ENCODE peak calls at places on chromosomes 6 and 20, in ten cellular contexts. C is pancreas; A is CD4-positive, CD25-positive, alpha-beta regulatory T cell; N is right atrium auricular region; U is CD8-positive, alpha-beta memory T cell; E is A673; T is lung; Q is stomach; B is lower lobe of right lung; I is upper lobe of right lung. G is an unnamed sample.

GRCh38 chr6:33834401-33835392 is 30.9 kb upstream of the MLN start:
- DNase-seq in E (no peak), I (no peak), Q (no peak), B (no peak), N (no peak), A (no peak), T (no peak), U (no peak), C (peak; percentile 42), G (no peak)

GRCh38 chr6:158206740-158207451 is 38.7 kb downstream of the GTF2H5 start:
- DNase-seq in N (no peak), U (no peak), T (no peak), A (no peak), I (no peak), C (no peak), Q (no peak), B (no peak), E (no peak), G (no peak)

GRCh38 chr20:63831696-63832686 is 927 bp upstream of the ZBTB46 start:
- DNase-seq in E (no peak), U (no peak), I (peak; percentile 76), Q (peak; percentile 51), C (peak; percentile 82), T (no peak), B (no peak), A (no peak), N (no peak), G (peak; percentile 64)

GRCh38 chr20:63979549-63980316 is at the start of gene SAMD10:
- DNase-seq in E (peak; percentile 87), I (peak; percentile 83), C (peak; percentile 88), A (peak; percentile 64), B (no peak), T (peak; percentile 53), U (peak; percentile 79), Q (peak; percentile 56), N (no peak), G (no peak)

GRCh38 chr6:14921170-14921569 is 324.7 kb upstream of the JARID2 start:
- DNase-seq in C (no peak), Q (peak; percentile 34), T (peak; percentile 38), E (no peak), U (no peak), B (peak; percentile 84), A (no peak), I (peak; percentile 81), N (peak; percentile 83), G (peak; percentile 69)

GRCh38 chr6:41247288-41247865 is 19.2 kb downstream of the TREML4 start:
- DNase-seq in I (no peak), U (no peak), N (no peak), T (no peak), E (no peak), Q (no peak), A (no peak), C (no peak), B (no peak), G (no peak)

GRCh38 chr6:1327630-1328029 is 15.7 kb downstream of the FOXQ1 start:
- DNase-seq in T (no peak), E (no peak), A (no peak), I (no peak), N (no peak), B (no peak), U (no peak), Q (no peak), C (no peak), G (no peak)

GRCh38 chr6:15519681-15520080 is 143.1 kb downstream of the DTNBP1 start:
- DNase-seq in A (no peak), B (no peak), C (no peak), I (peak; percentile 51), U (no peak), Q (no peak), E (no peak), N (no peak), T (no peak), G (no peak)

GRCh38 chr20:11140359-11140758 is 466.6 kb upstream of the JAG1 start:
- DNase-seq in E (no peak), C (no peak), B (no peak), I (no peak), Q (no peak), N (no peak), A (no peak), U (no peak), T (no peak), G (no peak)

GRCh38 chr6:2891768-2892170 is 11.3 kb downstream of the SERPINB9 start:
- DNase-seq in N (no peak), A (peak; percentile 78), E (no peak), B (no peak), C (no peak), Q (peak; percentile 46), I (no peak), U (peak; percentile 79), T (no peak), G (no peak)

GRCh38 chr6:123803456-123803861 is 206 bp upstream of the NKAIN2 start:
- DNase-seq in C (no peak), A (no peak), U (no peak), T (no peak), I (no peak), E (no peak), N (no peak), Q (no peak), B (no peak), G (no peak)

GRCh38 chr6:80289727-80290126 is 183.3 kb downstream of the BCKDHB start:
- DNase-seq in A (no peak), T (no peak), Q (no peak), C (peak; percentile 19), E (no peak), I (no peak), B (no peak), U (no peak), N (no peak), G (no peak)

GRCh38 chr6:13528232-13528631 is 40.8 kb upstream of the GFOD1 start:
- DNase-seq in Q (no peak), A (no peak), B (no peak), I (no peak), E (no peak), U (no peak), C (no peak), T (no peak), N (no peak), G (no peak)

GRCh38 chr20:31841928-31842327 is 3.5 kb downstream of the FOXS1 start:
- DNase-seq in A (no peak), Q (no peak), N (peak; percentile 72), U (no peak), T (no peak), I (no peak), C (peak; percentile 52), B (no peak), E (no peak), G (no peak)

GRCh38 chr20:33092361-33092760 is 12.9 kb downstream of the BPIFB4 start:
- DNase-seq in I (no peak), N (no peak), E (no peak), T (no peak), A (no peak), C (no peak), Q (no peak), U (no peak), B (no peak), G (no peak)

GRCh38 chr6:122701666-122702065 is 77.8 kb upstream of the FABP7 start:
- DNase-seq in Q (no peak), N (no peak), A (no peak), C (no peak), I (no peak), T (no peak), U (no peak), B (no peak), E (no peak), G (no peak)

GRCh38 chr6:122696853-122697252 is 82.7 kb upstream of the FABP7 start:
- DNase-seq in U (no peak), A (no peak), Q (no peak), B (no peak), N (no peak), T (no peak), E (no peak), C (no peak), I (no peak), G (no peak)

GRCh38 chr6:122697458-122697857 is 82.1 kb upstream of the FABP7 start:
- DNase-seq in A (no peak), C (no peak), B (no peak), E (no peak), Q (no peak), I (no peak), N (no peak), U (no peak), T (no peak), G (no peak)

GRCh38 chr6:122704086-122704485 is 75.4 kb upstream of the FABP7 start:
- DNase-seq in B (no peak), E (no peak), Q (no peak), C (no peak), N (no peak), U (no peak), T (no peak), I (no peak), A (no peak), G (no peak)

GRCh38 chr6:122702846-122703245 is 76.7 kb upstream of the FABP7 start:
- DNase-seq in N (no peak), C (no peak), T (no peak), I (no peak), Q (no peak), U (no peak), E (no peak), B (no peak), A (no peak), G (no peak)
- H3K27me3 ChIP-seq in N (no peaks in the 10 kb centered on the region), C (no peaks in the 10 kb centered on the region), T (no peaks in the 10 kb centered on the region), I (no peaks in the 10 kb centered on the region), Q (no peaks in the 10 kb centered on the region), U (no peaks in the 10 kb centered on the region), E (no peaks in the 10 kb centered on the region), B (no peaks in the 10 kb centered on the region), A (no peaks in the 10 kb centered on the region), G (no peaks in the 10 kb centered on the region)

GRCh38 chr20:47605673-47606413 is 104.2 kb downstream of the NCOA3 start:
- DNase-seq in C (no peak), E (no peak), I (no peak), Q (no peak), B (no peak), N (no peak), U (no peak), A (no peak), T (no peak), G (no peak)
- H3K27ac ChIP-seq in C (no peak overlapping the region), E (no peak overlapping the region), I (no peak overlapping the region), Q (no peak overlapping the region), B (no peak overlapping the region), N (no peak overlapping the region), U (peak overlapping the region; percentile 55), A (peak overlapping the region; percentile 39), T (no peak overlapping the region), G (no peak overlapping the region)

GRCh38 chr20:13392391-13392790 is 171.3 kb downstream of the ISM1 start:
- DNase-seq in A (no peak), B (no peak), E (no peak), I (no peak), T (no peak), N (no peak), U (no peak), C (no peak), Q (no peak), G (no peak)
- H3K36me3 ChIP-seq in A (peaks cover 10% of the 10 kb centered on the region), B (no peaks in the 10 kb centered on the region), E (no peaks in the 10 kb centered on the region), I (peaks cover 3% of the 10 kb centered on the region), T (peaks cover 7% of the 10 kb centered on the region), N (peaks cover 6% of the 10 kb centered on the region), U (no peaks in the 10 kb centered on the region), C (no peaks in the 10 kb centered on the region), Q (peaks cover 26% of the 10 kb centered on the region), G (peaks cover 18% of the 10 kb centered on the region)

DNA sequence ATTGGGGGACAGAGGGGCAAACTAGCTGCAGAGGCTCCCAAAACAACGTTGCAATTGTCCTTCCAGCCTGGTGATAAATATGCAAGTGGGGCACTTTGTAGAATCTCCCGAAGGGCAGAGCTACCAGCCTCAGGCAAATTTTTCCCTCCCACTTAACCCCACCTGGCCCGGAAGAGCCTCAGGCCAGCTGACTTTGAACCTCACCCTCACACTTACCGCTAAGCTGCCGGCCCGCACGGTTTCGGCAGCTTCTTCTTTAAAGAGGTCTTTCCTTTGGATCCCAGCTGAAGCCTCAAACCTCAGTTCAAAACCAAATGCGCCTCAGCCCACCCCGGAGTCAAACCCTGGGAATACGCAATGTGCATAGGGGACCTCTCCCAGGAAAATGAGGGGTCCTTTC is 2.5 kb downstream of the OVOL2 start:
- DNase-seq in I (no peak), A (no peak), N (no peak), T (no peak), E (no peak), B (no peak), C (no peak), U (no peak), Q (no peak), G (no peak)
- H3K27me3 ChIP-seq in I (peaks cover 61% of the 10 kb centered on the region), A (peaks cover 29% of the 10 kb centered on the region), N (peaks cover 36% of the 10 kb centered on the region), T (peaks cover 5% of the 10 kb centered on the region), E (peaks cover 95% of the 10 kb centered on the region), B (peaks cover 68% of the 10 kb centered on the region), C (no peaks in the 10 kb centered on the region), U (peaks cover 24% of the 10 kb centered on the region), Q (peaks cover 78% of the 10 kb centered on the region), G (peaks cover 100% of the 10 kb centered on the region)